ENCODE peak calls at places on chromosomes 7 and 10, in seven cellular contexts. J is stimulated activated CD4-positive, alpha-beta T cell treated with anti-CD3 and anti-CD28 coated beads, Interleukin-1b, Interleukin-23, amount 100 ng/mL, for 4 hours; R is CD8-positive, alpha-beta memory T cell; V is HEK293T; H is AG04450; C is uterus; T is T1000. N is an unnamed sample.

GRCh38 chr7:151537818-151538561 is 18.3 kb upstream of the RHEB start:
- DNase-seq in J (no peak), R (no peak), V (no peak), H (no peak), C (peak), T (no peak), N (no peak)

GRCh38 chr10:34137955-34138354 is 677.1 kb downstream of the PARD3 start:
- DNase-seq in J (no peak), R (no peak), V (no peak), H (no peak), C (no peak), T (no peak), N (no peak)

GRCh38 chr10:28754930-28755718 is 77.8 kb downstream of the BAMBI start:
- DNase-seq in J (no peak), R (no peak), V (no peak), H (peak), C (no peak), T (no peak), N (no peak)

GRCh38 chr10:133151528-133151927 is 8.5 kb upstream of the KNDC1 start:
- DNase-seq in J (no peak), R (no peak), V (no peak), H (no peak), C (no peak), T (no peak), N (no peak)

GRCh38 chr7:30922596-30922995 is 10.9 kb downstream of the AQP1 start:
- DNase-seq in J (no peak), R (no peak), V (no peak), H (no peak), C (peak), T (no peak), N (no peak)

GRCh38 chr7:158244873-158245723 is 342.5 kb downstream of the PTPRN2 start:
- DNase-seq in J (no peak), R (no peak), V (no peak), H (no peak), C (no peak), T (no peak), N (no peak)

GRCh38 chr7:25862254-25862992 is 289.6 kb upstream of the NFE2L3 start:
- DNase-seq in J (peak), R (peak), V (peak), H (peak), C (peak), T (peak), N (peak)

GRCh38 chr7:95906871-95907270 is 134.5 kb downstream of the DYNC1I1 start:
- DNase-seq in J (no peak), R (no peak), V (no peak), H (no peak), C (no peak), T (no peak), N (no peak)

GRCh38 chr7:5767066-5767465 is 14.4 kb downstream of the RNF216 start:
- DNase-seq in J (no peak), R (no peak), V (no peak), H (no peak), C (no peak), T (no peak), N (no peak)

GRCh38 chr7:36180121-36180520 is 27.1 kb downstream of the EEPD1 start:
- DNase-seq in J (no peak), R (no peak), V (no peak), H (no peak), C (no peak), T (no peak), N (no peak)

GRCh38 chr7:43879477-43879876 is 10.2 kb upstream of the MRPS24 start:
- DNase-seq in J (no peak), R (no peak), V (no peak), H (peak), C (no peak), T (no peak), N (peak)

GRCh38 chr7:149838992-149839408 is 825 bp downstream of the ZNF862 start:
- DNase-seq in J (no peak), R (no peak), V (no peak), H (no peak), C (no peak), T (no peak), N (no peak)

GRCh38 chr10:98268694-98269386 is 846 bp upstream of the LOXL4 start:
- DNase-seq in J (no peak), R (no peak), V (peak), H (no peak), C (no peak), T (no peak), N (no peak)

GRCh38 chr10:74186678-74187077 is 35.7 kb downstream of the ADK start:
- DNase-seq in J (no peak), R (no peak), V (no peak), H (no peak), C (no peak), T (no peak), N (no peak)

GRCh38 chr10:14173706-14174594 is 156.8 kb downstream of the FRMD4A start:
- DNase-seq in J (no peak), R (peak), V (peak), H (no peak), C (no peak), T (peak), N (no peak)

GRCh38 chr7:91772100-91772794 is 108.3 kb downstream of the MTERF1 start:
- DNase-seq in J (no peak), R (no peak), V (no peak), H (no peak), C (no peak), T (no peak), N (no peak)

GRCh38 chr7:14590206-14590605 is 312.3 kb downstream of the DGKB start:
- DNase-seq in J (no peak), R (no peak), V (no peak), H (no peak), C (no peak), T (no peak), N (no peak)

GRCh38 chr7:7795736-7796135 is 77.3 kb upstream of the RPA3 start:
- DNase-seq in J (no peak), R (no peak), V (no peak), H (no peak), C (no peak), T (peak), N (peak)

GRCh38 chr10:119543814-119544642 is 1.5 kb upstream of the RGS10 start:
- DNase-seq in J (no peak), R (no peak), V (peak), H (no peak), C (peak), T (no peak), N (no peak)

GRCh38 chr7:138891446-138891810 is 89.8 kb downstream of the KIAA1549 start:
- DNase-seq in J (no peak), R (no peak), V (no peak), H (no peak), C (peak), T (no peak), N (no peak)

GRCh38 chr10:123132576-123133477 is 2.9 kb upstream of the HMX3 start:
- DNase-seq in J (peak), R (peak), V (peak), H (peak), C (peak), T (peak), N (peak)

GRCh38 chr7:152025077-152025936 is at the start of gene GALNT11:
- DNase-seq in J (peak), R (peak), V (peak), H (peak), C (peak), T (peak), N (peak)

GRCh38 chr7:28483868-28484267 is 71.5 kb downstream of the CREB5 start:
- DNase-seq in J (no peak), R (no peak), V (no peak), H (no peak), C (no peak), T (peak), N (no peak)

GRCh38 chr10:120336910-120337540 is 120.0 kb upstream of the PLPP4 start:
- DNase-seq in J (peak), R (peak), V (peak), H (no peak), C (no peak), T (no peak), N (peak)

GRCh38 chr10:43878386-43878785 is 229.7 kb upstream of the ZNF32 start:
- DNase-seq in J (no peak), R (no peak), V (no peak), H (no peak), C (no peak), T (no peak), N (no peak)

N was measured in non-pigmented ciliary epithelial cell.